ENCODE peak calls at places on chromosomes 1 and 21, in eight cellular contexts. Y is left lung, L is neural crest cell, Q is tibial artery, W is GM12865, X is Peyer's patch, D is fibroblast of mammary gland, E is AG09309. F is an unnamed sample.

GRCh38 chr1:7781923-7782495 is 2.1 kb upstream of the PER3 start:
- DNase-seq in Y (no peak), L (no peak), Q (no peak), W (peak), X (peak), D (no peak), E (no peak), F (no peak)

GRCh38 chr1:58717979-58718378 is 18.1 kb upstream of the MYSM1 start:
- DNase-seq in Y (no peak), L (no peak), Q (no peak), W (no peak), X (peak), D (no peak), E (no peak), F (no peak)

GRCh38 chr1:38013027-38013588 is 574 bp downstream of the UTP11 start:
- DNase-seq in Y (peak), L (no peak), Q (no peak), W (no peak), X (no peak), D (peak), E (peak), F (no peak)

GRCh38 chr1:11072216-11072917 is 12.5 kb upstream of the SRM start:
- DNase-seq in Y (no peak), L (no peak), Q (no peak), W (peak), X (peak), D (no peak), E (no peak), F (no peak)

GRCh38 chr1:211541715-211542477 is 37.1 kb downstream of the SLC30A1 start:
- DNase-seq in Y (no peak), L (no peak), Q (no peak), W (no peak), X (no peak), D (no peak), E (no peak), F (no peak)

GRCh38 chr1:193700710-193701355 is 514.4 kb upstream of the B3GALT2 start:
- DNase-seq in Y (no peak), L (no peak), Q (no peak), W (no peak), X (no peak), D (peak), E (no peak), F (no peak)

GRCh38 chr1:206982216-206982615 is 12.0 kb upstream of the FCAMR start:
- DNase-seq in Y (peak), L (peak), Q (no peak), W (peak), X (peak), D (peak), E (peak), F (peak)

GRCh38 chr1:230643887-230644286 is 1.6 kb downstream of the COG2 start:
- DNase-seq in Y (no peak), L (no peak), Q (no peak), W (peak), X (no peak), D (peak), E (no peak), F (no peak)

GRCh38 chr1:207938016-207938415 is 27.1 kb upstream of the CD34 start:
- DNase-seq in Y (peak), L (no peak), Q (no peak), W (no peak), X (no peak), D (peak), E (no peak), F (no peak)

DNA sequence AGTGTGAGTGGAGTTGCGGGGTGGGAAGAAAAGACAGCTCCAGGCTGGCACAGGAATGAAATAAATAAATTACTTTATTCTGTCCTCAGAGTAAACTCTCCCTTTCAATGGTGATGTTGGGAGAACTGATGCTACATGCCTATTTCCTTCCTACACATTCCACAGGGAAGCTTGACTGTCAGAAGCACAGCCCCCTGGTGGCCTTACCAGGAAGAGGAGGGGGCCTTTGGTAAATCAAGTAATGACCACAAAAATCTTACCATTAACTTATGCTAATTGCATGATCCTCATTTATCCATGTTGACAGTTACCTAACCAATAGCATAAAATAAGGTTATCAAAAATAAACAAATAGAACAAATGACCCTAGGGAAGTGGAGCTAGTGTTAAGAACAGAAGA is 605.0 kb upstream of the PKN2 start:
- DNase-seq in Y (no peak), L (peak), Q (no peak), W (no peak), X (no peak), D (peak), E (no peak), F (no peak)
- TF ChIP-seq CTCF in Y (no peak), L (peak), Q (peak), W (no peak), X (no peak), D (peak), E (peak), F (no peak)

GRCh38 chr21:42836767-42837301 is 42.5 kb downstream of the WDR4 start:
- DNase-seq in Y (no peak), L (no peak), Q (no peak), W (no peak), X (peak), D (no peak), E (no peak), F (peak)

GRCh38 chr21:42835611-42836401 is 43.5 kb downstream of the WDR4 start:
- DNase-seq in Y (no peak), L (no peak), Q (no peak), W (no peak), X (peak), D (no peak), E (no peak), F (peak)

GRCh38 chr21:42837421-42838211 is 41.7 kb downstream of the WDR4 start:
- DNase-seq in Y (no peak), L (no peak), Q (no peak), W (no peak), X (peak), D (no peak), E (no peak), F (peak)

GRCh38 chr21:42835211-42835610 is 44.1 kb downstream of the WDR4 start:
- DNase-seq in Y (no peak), L (no peak), Q (no peak), W (no peak), X (peak), D (no peak), E (no peak), F (no peak)

GRCh38 chr21:42836402-42836666 is 43.0 kb downstream of the WDR4 start:
- DNase-seq in Y (no peak), L (no peak), Q (no peak), W (no peak), X (no peak), D (no peak), E (no peak), F (no peak)
- TF ChIP-seq CTCF in Y (no peak), L (no peak), Q (no peak), W (no peak), X (no peak), D (no peak), E (no peak), F (no peak)

GRCh38 chr1:205436776-205437485 is 15.1 kb upstream of the LEMD1 start:
- DNase-seq in Y (no peak), L (no peak), Q (peak), W (peak), X (peak), D (no peak), E (no peak), F (no peak)

GRCh38 chr1:205440121-205440475 is 15.7 kb downstream of the BLACAT1 start:
- DNase-seq in Y (no peak), L (no peak), Q (no peak), W (no peak), X (no peak), D (no peak), E (no peak), F (no peak)

GRCh38 chr1:205437570-205437969 is 15.7 kb upstream of the LEMD1 start:
- DNase-seq in Y (no peak), L (no peak), Q (peak), W (no peak), X (no peak), D (no peak), E (no peak), F (no peak)

GRCh38 chr1:205440476-205441317 is 15.1 kb downstream of the BLACAT1 start:
- DNase-seq in Y (peak), L (no peak), Q (peak), W (peak), X (peak), D (peak), E (no peak), F (peak)

DNA sequence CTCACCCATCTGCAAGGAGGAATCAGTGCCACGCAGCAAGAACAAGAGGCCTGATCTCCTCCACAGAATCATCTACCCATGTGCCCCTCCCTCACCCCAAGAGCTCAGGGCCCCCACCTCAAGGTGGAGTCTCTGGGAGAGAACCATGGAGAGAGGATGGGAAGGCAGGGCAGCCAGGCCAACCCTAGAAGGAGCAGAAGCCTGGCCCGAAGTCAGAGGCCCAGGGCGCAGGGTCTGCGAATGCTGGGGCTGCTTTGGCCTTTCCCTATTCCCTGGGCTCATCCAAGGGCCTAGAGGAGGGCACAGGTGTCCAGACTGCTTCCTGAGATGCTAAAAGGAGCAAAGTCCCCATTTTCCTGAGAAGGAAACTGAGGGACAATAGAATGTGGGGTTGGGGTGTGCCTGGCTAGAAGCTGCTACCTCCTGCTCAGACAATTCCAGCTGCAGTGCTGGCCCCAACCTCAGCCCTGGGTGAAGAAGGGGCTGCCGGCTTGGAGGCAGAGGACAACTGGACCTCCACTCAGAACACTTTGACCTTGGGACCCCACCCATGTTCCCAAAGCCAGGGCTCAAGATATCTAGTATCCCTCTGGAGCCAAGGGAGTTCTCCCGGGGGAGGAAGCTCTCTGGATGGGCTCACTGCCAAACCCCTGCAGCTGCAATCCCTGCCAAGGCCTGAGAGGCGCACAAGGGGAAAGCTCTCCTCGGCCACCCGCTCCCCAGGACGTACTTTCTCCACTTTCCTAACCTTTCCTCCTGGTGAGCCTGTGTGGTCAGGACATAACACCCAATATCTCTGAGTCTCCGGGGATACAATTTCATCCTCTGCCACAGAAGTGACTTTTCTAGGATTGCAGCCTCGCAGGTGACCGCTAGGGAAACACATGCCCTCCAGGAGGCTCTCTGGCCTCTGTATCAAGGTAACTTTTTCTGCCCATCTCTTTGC is 16.6 kb upstream of the LEMD1 start:
- DNase-seq in Y (peak), L (no peak), Q (peak), W (peak), X (peak), D (peak), E (no peak), F (no peak)
- TF ChIP-seq CTCF in Y (peak), L (peak), Q (peak), W (peak), X (no peak), D (peak), E (peak), F (no peak)

GRCh38 chr1:44031900-44032817 is 897 bp upstream of the SLC6A9 start:
- DNase-seq in Y (no peak), L (no peak), Q (peak), W (no peak), X (peak), D (no peak), E (no peak), F (no peak)

GRCh38 chr1:44029911-44030605 is 1.2 kb downstream of the SLC6A9 start:
- DNase-seq in Y (peak), L (peak), Q (peak), W (peak), X (peak), D (peak), E (no peak), F (peak)

GRCh38 chr1:44029260-44029910 is 1.9 kb downstream of the SLC6A9 start:
- DNase-seq in Y (no peak), L (no peak), Q (no peak), W (no peak), X (no peak), D (no peak), E (no peak), F (no peak)

GRCh38 chr1:44031051-44031899 is at the start of gene SLC6A9:
- DNase-seq in Y (peak), L (peak), Q (peak), W (peak), X (peak), D (peak), E (no peak), F (peak)

DNA sequence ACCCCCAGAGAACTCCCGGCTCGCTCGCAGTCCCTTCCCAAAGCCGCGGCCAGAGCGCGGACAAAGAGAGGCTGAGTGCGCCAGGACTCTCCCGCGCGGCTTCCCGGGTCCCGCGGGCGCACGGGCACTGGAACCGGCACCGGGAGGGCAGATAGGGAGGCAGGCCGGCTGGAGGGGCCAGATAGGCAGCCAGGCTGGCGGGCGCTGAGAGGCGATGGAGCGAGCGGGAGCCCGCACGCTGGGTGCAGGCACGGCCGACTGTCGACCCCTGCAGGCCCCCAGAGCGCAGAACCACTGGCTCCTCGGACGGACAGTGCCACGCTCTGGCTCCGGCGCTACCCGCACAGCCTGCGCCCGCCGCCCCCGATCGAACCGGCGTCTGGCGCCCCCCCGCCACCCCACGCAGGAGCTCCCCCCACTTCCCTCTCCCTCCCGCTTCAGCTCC is 634 bp downstream of the SLC6A9 start:
- DNase-seq in Y (peak), L (peak), Q (no peak), W (peak), X (peak), D (peak), E (no peak), F (no peak)
- TF ChIP-seq CTCF in Y (no peak), L (peak), Q (no peak), W (peak), X (no peak), D (no peak), E (peak), F (no peak)

DNA sequence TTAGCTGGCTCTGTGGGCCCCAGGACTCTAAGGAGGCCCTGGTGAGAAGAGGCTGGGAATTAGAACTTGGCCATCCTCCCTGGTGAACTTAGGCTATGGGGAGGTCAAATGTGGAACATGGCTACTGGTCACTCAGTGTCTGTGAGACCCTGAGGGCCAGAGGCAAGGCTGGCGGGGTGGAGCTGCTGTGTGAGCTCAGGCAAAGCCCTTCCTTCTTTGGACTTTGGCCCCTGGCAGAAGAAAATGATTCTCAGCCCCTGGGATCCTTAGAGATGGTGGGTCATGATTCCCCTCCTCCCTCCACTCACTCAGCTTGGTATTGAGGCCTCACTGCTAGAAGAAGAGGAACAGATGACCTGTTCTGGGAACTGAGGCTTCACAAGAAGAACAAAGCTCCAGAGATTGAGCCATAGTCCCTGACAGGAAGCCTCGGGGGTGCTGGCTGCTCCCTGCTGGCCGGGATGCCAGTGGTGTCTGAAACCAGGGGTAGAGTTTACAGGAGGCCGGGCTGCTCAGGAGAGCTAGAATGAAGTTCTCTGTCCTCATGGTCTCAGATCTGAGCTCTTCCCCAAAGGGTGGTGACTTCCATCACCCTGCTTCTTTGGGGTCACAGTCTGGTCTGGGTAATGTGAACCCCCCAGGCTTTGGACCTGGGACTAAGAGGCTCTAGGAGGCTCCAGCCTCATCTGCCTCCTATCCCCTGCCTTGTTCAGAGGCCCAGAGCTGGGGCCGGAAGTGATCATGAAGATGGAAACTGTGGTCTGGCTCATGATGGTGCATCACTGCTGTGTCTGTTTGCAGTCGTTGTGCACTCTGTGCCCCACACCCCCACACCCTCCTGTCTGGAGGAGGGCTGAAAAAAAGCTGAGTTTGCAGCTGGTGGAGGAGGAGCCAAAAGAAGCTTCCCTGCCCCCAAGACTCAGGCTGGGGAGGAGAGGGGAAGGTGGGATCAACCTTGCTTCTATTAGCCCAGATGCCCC is 905 bp downstream of the BTBD19 start:
- DNase-seq in Y (peak), L (no peak), Q (peak), W (peak), X (peak), D (peak), E (no peak), F (peak)
- TF ChIP-seq CTCF in Y (no peak), L (no peak), Q (no peak), W (no peak), X (no peak), D (peak), E (peak), F (no peak)

GRCh38 chr1:245858683-245859509 is 648.2 kb downstream of the SMYD3 start:
- DNase-seq in Y (no peak), L (no peak), Q (no peak), W (no peak), X (no peak), D (peak), E (no peak), F (no peak)
- TF ChIP-seq CTCF in Y (no peak), L (peak), Q (no peak), W (no peak), X (no peak), D (peak), E (peak), F (no peak)

GRCh38 chr1:170155055-170155454 is 9.3 kb downstream of the NTMT2 start:
- DNase-seq in Y (no peak), L (no peak), Q (no peak), W (no peak), X (no peak), D (no peak), E (no peak), F (no peak)

GRCh38 chr1:170157820-170158219 is 12.1 kb downstream of the NTMT2 start:
- DNase-seq in Y (no peak), L (no peak), Q (no peak), W (no peak), X (no peak), D (no peak), E (no peak), F (no peak)

GRCh38 chr1:170150921-170151320 is 5.2 kb downstream of the NTMT2 start:
- DNase-seq in Y (no peak), L (no peak), Q (no peak), W (no peak), X (no peak), D (no peak), E (no peak), F (no peak)

GRCh38 chr1:170153417-170153816 is 7.7 kb downstream of the NTMT2 start:
- DNase-seq in Y (no peak), L (no peak), Q (no peak), W (no peak), X (no peak), D (no peak), E (no peak), F (no peak)

GRCh38 chr1:170156594-170156993 is 10.8 kb downstream of the NTMT2 start:
- DNase-seq in Y (no peak), L (no peak), Q (no peak), W (no peak), X (no peak), D (no peak), E (no peak), F (no peak)
- TF ChIP-seq CTCF in Y (no peak), L (no peak), Q (no peak), W (no peak), X (no peak), D (no peak), E (no peak), F (no peak)

F was measured in activated B cell treated with CpG ODN at 0.5 μM for 24 hours.